ENCODE peak calls at places on chromosomes 6 and 20, in ten cellular contexts. E is bronchial epithelial cell; P is heart left ventricle; Z is heart right ventricle; J is fibroblast of mammary gland; N is neural progenitor cell; T is NB4; B is endothelial cell; X is transverse colon; G is CD8-positive, alpha-beta T cell. W is an unnamed sample.

GRCh38 chr20:54456423-54456822 is 19.0 kb upstream of the DOK5 start:
- DNase-seq in E (no peak), X (no peak), G (no peak), B (no peak), P (no peak), N (no peak), J (no peak), T (no peak), Z (no peak), W (no peak)

GRCh38 chr6:107667790-107668189 is 156.3 kb downstream of the SCML4 start:
- DNase-seq in Z (no peak), X (no peak), N (no peak), E (no peak), P (no peak), B (no peak), G (no peak), T (peak), J (no peak), W (no peak)

GRCh38 chr6:13846841-13847240 is 32.5 kb upstream of the MCUR1 start:
- DNase-seq in N (peak), E (no peak), Z (no peak), X (no peak), B (no peak), G (no peak), T (peak), P (no peak), J (no peak), W (no peak)

GRCh38 chr6:46746691-46747090 is at the start of gene ANKRD66:
- DNase-seq in B (no peak), Z (no peak), T (no peak), X (no peak), J (no peak), P (no peak), G (no peak), N (no peak), E (no peak), W (no peak)

GRCh38 chr6:37663016-37663810 is 34.5 kb downstream of the MDGA1 start:
- DNase-seq in T (no peak), X (no peak), B (no peak), Z (no peak), N (no peak), G (no peak), J (peak), E (no peak), P (no peak), W (no peak)

GRCh38 chr6:157260735-157261134 is 62.6 kb downstream of the TMEM242 start:
- DNase-seq in Z (no peak), J (no peak), P (no peak), G (no peak), T (no peak), E (peak), X (no peak), N (no peak), B (no peak), W (no peak)

GRCh38 chr6:53151676-53152075 is 3.0 kb upstream of the GCM1 start:
- DNase-seq in T (peak), X (no peak), G (no peak), Z (no peak), J (peak), N (peak), E (no peak), B (peak), P (no peak), W (no peak)

GRCh38 chr20:21514553-21515251 is 838 bp upstream of the NKX2-2 start:
- DNase-seq in E (no peak), B (no peak), P (no peak), Z (no peak), T (no peak), G (no peak), X (no peak), J (no peak), N (peak), W (no peak)

GRCh38 chr20:51275181-51275580 is 252.3 kb upstream of the KCNG1 start:
- DNase-seq in Z (no peak), G (no peak), J (peak), E (no peak), P (no peak), B (no peak), N (no peak), X (no peak), T (no peak), W (no peak)

GRCh38 chr6:106799008-106799952 is 169.9 kb downstream of the QRSL1 start:
- DNase-seq in J (peak), G (no peak), E (peak), N (peak), P (no peak), X (no peak), Z (no peak), T (peak), B (no peak), W (no peak)

DNA sequence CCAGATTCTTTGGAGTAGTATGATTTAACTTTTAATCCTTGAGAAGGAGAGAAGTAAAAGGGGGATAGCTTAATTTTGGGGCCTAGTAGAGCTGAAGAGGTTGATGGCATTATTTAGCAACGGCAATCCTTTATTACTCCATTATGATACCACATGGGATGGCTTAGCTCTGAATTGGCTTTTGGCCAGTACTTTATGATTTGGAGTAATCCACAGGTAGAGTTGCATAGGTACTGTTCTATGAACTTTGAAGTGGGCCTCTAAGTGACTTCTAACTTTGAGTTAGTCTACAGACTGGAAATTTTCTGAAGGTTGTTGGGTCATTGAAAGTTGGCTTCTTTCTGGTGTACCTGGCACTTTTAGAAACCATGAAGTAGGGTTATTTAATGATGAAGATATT is 11.6 kb downstream of the YWHAB start:
- DNase-seq in N (no peak), G (no peak), Z (no peak), J (no peak), B (no peak), X (no peak), P (no peak), E (no peak), T (no peak), W (no peak)
- TF ChIP-seq CTCF in N (no peak), G (no peak), Z (no peak), J (no peak), B (no peak), X (no peak), P (no peak), E (no peak), T (no peak), W (no peak)

DNA sequence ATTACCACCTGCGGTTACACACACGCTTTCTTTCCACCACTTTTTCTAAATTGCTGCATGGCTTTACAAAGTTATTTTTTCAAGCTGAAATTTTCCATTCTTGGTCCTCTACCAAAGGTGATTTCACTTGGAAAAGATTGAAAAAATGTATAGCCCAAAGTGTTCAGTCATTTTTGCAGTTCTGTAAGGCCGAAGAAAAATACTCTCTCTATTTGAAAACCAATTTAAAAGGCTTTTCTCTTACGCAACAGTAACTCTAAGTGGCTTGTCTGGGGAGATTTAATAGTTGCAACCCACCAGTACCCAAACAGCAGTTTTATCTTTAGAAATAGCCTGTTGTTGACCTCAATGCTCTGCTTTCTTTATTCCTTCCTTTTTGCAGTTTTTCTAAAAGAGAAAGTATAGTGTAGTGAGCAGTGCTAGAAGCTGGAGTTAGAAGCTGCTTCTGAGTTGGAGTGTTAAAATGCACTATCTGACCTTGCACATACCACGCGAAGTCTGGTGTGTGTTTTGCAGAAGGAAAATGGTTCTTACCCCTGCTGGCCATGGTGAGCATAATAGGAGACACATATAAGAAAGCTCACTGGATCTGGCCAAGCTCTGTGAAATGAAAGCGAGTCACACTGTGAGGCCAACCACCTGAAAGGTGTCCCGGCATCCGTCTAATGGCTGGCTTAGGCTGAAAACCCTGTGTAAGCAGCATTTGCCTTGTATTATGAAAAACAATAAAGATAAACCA is 271.6 kb upstream of the PRND start:
- DNase-seq in Z (no peak), T (peak), P (no peak), N (no peak), X (no peak), J (peak), G (no peak), E (peak), B (no peak), W (no peak)
- TF ChIP-seq CTCF in Z (no peak), T (no peak), P (no peak), N (peak), X (no peak), J (peak), G (no peak), E (peak), B (no peak), W (no peak)

DNA sequence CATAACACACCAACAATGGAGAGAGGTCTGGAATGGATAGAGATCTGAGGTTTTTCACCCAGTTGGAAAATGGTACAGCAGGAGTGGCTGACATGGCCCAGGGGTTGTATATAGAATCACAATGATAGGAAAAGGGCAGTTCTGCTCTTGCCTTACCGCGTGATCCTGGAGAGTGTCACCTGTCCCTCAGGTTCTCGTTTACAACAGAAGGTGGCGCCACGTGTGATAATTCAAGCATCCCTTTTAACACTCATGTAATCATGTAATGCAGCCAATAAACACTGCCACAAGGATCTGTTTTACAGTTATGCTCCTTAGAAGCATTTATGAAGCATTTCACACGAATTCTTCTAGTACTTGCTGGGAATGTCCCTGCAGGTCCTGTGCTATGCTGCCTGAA is 12.9 kb upstream of the WFDC2 start:
- DNase-seq in N (peak), X (peak), Z (no peak), G (no peak), J (peak), E (peak), T (peak), P (no peak), B (peak), W (no peak)
- TF ChIP-seq CTCF in N (peak), X (peak), Z (peak), G (peak), J (no peak), E (peak), T (peak), P (peak), B (peak), W (no peak)

DNA sequence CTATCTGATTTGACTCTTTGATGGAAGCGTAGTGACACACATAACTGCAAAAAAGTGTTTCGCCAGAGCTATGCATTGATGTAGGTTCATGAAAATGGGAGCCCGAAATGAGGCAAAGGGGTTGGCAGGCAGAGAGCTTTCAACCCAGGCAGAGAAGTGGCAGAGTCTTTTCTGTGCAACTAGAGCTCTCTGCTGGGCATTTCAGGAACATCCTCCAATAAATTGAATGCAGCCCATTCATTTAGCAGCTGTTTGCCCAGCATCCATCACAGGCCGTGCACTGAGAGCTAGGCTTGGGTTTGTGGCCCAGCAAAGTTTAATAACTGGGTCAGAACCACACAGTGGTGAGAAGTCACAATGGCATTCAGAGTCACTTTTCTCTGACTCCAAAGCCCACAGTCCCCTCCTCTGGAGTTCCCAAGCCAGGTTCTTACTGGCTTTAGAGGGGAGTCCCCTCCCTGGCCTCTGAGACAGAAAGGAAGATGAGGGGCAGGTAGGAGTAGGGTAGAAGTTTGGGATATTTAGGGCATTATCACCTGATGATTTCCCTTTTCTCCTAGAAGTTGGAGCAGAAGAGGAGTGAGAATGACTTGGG is 31.8 kb upstream of the ELMO2 start:
- DNase-seq in E (peak), T (peak), Z (no peak), X (no peak), N (peak), G (no peak), B (peak), P (no peak), J (peak), W (no peak)
- TF ChIP-seq CTCF in E (peak), T (peak), Z (peak), X (peak), N (peak), G (no peak), B (no peak), P (no peak), J (peak), W (no peak)

GRCh38 chr6:34858681-34859080 is 29.2 kb downstream of the TAF11 start:
- DNase-seq in N (no peak), T (peak), E (no peak), P (no peak), G (no peak), J (peak), B (no peak), Z (no peak), X (no peak), W (no peak)
- TF ChIP-seq CTCF in N (peak), T (peak), E (no peak), P (no peak), G (no peak), J (no peak), B (no peak), Z (no peak), X (no peak), W (no peak)

GRCh38 chr20:62874745-62875344 is 13.2 kb upstream of the TCFL5 start:
- DNase-seq in B (no peak), P (no peak), G (no peak), E (no peak), N (no peak), X (no peak), Z (no peak), J (no peak), T (no peak), W (no peak)

GRCh38 chr20:62875419-62876355 is 14.1 kb upstream of the TCFL5 start:
- DNase-seq in Z (peak), G (no peak), N (peak), J (peak), B (peak), E (peak), P (peak), X (peak), T (no peak), W (no peak)

GRCh38 chr20:62872863-62873261 is 11.2 kb upstream of the TCFL5 start:
- DNase-seq in Z (no peak), T (no peak), J (no peak), X (no peak), P (no peak), G (no peak), B (no peak), N (no peak), E (no peak), W (no peak)

GRCh38 chr20:62873280-62873679 is 11.7 kb upstream of the TCFL5 start:
- DNase-seq in Z (no peak), G (no peak), B (no peak), N (no peak), P (no peak), E (no peak), J (no peak), T (no peak), X (no peak), W (no peak)

DNA sequence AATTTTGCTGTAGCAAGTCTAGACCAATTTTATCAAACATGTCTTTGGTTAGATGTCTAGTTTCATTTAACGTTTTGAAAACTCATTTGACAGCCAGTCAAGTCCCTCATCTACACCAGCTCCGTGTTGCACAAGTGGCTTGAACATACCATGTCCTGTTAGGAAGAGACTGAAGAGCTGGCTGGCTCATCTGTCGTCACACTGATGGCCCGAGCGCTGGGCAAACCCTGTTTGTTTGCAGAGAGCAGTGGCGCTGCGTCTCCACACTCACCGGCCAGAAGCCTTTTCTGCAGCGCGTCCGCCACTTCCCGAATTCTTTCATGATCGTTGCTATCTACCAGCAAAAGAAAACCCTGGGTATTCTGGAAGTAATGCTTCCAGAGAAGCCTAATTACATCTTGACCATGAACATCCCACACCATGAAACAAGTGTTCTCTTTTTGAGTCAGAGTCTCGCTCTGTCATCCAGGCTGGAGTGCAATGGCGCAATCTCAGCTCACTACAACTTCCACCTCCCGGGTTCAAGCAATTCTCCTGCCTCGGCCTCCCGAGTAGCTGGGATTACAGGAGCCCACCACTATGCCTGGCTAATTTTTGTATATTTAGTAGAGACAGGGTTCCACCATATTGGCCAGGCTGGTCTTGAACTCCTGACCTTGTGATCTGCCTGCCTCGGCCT is 10.7 kb upstream of the TCFL5 start:
- DNase-seq in T (no peak), N (no peak), Z (no peak), X (no peak), J (no peak), P (no peak), B (no peak), G (no peak), E (no peak), W (no peak)
- TF ChIP-seq CTCF in T (no peak), N (no peak), Z (no peak), X (no peak), J (no peak), P (no peak), B (no peak), G (no peak), E (no peak), W (no peak)

DNA sequence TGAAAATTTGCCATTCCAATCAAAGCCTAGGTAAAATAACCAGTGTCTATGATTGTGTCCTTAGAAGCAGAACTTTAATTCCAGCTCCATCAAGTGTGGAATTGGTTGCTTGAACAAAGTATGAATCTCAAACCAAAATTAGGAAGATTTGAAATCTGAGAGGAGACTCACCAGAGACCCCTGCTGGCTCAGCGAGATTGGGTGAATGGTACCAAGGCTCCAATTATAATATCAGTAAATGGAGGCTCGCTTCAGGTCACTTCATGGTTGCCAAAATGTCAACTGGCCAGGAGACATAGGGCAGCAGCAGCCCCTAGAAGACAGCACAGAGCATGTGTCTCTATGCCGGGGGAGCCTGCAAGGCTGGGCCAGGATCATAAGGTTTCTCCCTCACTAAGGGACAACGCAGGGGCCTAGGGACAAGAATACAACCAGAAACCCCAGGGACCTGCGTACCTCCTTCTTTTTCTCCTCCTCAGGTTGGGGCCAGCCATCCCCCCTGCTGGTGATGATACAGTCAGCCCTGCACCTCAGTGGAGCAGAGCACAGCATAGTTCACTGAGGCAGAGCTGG is 14.0 kb downstream of the RBL1 start:
- DNase-seq in B (peak), J (peak), T (peak), X (peak), E (no peak), G (peak), N (peak), Z (no peak), P (no peak), W (no peak)
- TF ChIP-seq CTCF in B (peak), J (peak), T (peak), X (peak), E (peak), G (peak), N (peak), Z (peak), P (no peak), W (peak)

DNA sequence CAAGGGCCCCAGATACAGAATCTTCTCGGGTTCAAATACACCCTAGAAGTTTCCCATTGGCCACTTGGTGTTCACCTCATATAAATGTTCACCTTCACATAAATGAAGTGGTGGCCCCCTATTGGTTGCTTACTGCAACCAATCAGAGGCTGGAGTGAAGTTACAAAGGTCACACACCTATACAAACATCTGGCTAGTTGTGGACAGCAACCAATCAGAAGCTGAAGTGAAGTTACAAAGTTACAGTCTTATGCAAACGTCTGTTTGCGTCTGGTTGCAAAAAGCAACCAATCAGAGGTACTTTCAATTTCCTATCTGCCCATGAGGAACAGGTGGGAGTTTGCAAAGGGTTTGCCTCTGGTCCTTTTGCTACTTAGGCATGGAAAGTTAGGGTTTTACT is 206.5 kb upstream of the BMP2 start:
- DNase-seq in G (no peak), N (no peak), E (no peak), P (no peak), X (no peak), T (peak), J (no peak), B (no peak), Z (no peak), W (no peak)
- TF ChIP-seq CTCF in G (no peak), N (no peak), E (no peak), P (no peak), X (no peak), T (no peak), J (no peak), B (no peak), Z (no peak), W (no peak)